ENCODE peak calls at places on chromosomes 16 and 17, in seven cellular contexts. L is heart left ventricle, G is neural crest cell, K is nucleus accumbens, T is iPS DF 19.7, A is pulmonary artery endothelial cell, P is HTR-8/SVneo. Q is an unnamed sample.

GRCh38 chr17:6981426-6981825 is 14.4 kb upstream of the ALOX12 start:
- DNase-seq in G (no peak), L (no peak), K (no peak), T (no peak), P (no peak), A (no peak), Q (no peak)

GRCh38 chr16:28292731-28293588 is 635 bp downstream of the SBK1 start:
- DNase-seq in K (no peak), L (no peak), P (no peak), T (no peak), G (peak), A (no peak), Q (peak)

GRCh38 chr16:54204756-54205155 is 81.8 kb downstream of the IRX3 start:
- DNase-seq in P (no peak), L (no peak), A (no peak), T (no peak), K (peak), G (no peak), Q (peak)

GRCh38 chr17:80899402-80900268 is 92.0 kb upstream of the CHMP6 start:
- DNase-seq in L (no peak), P (peak), A (no peak), K (no peak), T (peak), G (peak), Q (no peak)

GRCh38 chr17:76597156-76598003 is 11.7 kb upstream of the ST6GALNAC2 start:
- DNase-seq in G (no peak), A (no peak), K (no peak), L (no peak), T (no peak), P (no peak), Q (no peak)

GRCh38 chr17:65064452-65065019 is 8.0 kb upstream of the GNA13 start:
- DNase-seq in K (no peak), A (no peak), L (no peak), G (no peak), T (no peak), P (no peak), Q (no peak)

GRCh38 chr16:13573903-13574302 is 346.1 kb upstream of the ERCC4 start:
- DNase-seq in L (no peak), G (no peak), P (no peak), K (no peak), A (no peak), T (no peak), Q (no peak)

GRCh38 chr17:19539841-19540311 is 6.2 kb downstream of the SLC47A1 start:
- DNase-seq in T (no peak), G (no peak), L (no peak), K (no peak), A (no peak), P (no peak), Q (no peak)

GRCh38 chr17:1515640-1516402 is 591 bp downstream of the INPP5K start:
- DNase-seq in L (peak), K (no peak), P (peak), G (peak), T (no peak), A (peak), Q (peak)

GRCh38 chr16:11452746-11453344 is 107.6 kb downstream of the RMI2 start:
- DNase-seq in K (no peak), A (no peak), L (no peak), G (no peak), T (no peak), P (no peak), Q (no peak)

GRCh38 chr16:21001262-21001661 is 100.7 kb downstream of the LYRM1 start:
- DNase-seq in L (no peak), K (no peak), A (no peak), G (no peak), T (no peak), P (no peak), Q (peak)

GRCh38 chr16:55469821-55470532 is 9.0 kb upstream of the MMP2 start:
- DNase-seq in L (no peak), K (no peak), P (no peak), A (no peak), T (no peak), G (no peak), Q (no peak)

GRCh38 chr16:54931041-54931756 is 534 bp downstream of the IRX5 start:
- DNase-seq in K (no peak), L (peak), P (no peak), A (no peak), T (no peak), G (peak), Q (no peak)

GRCh38 chr16:22397459-22397858 is 23.0 kb upstream of the CDR2 start:
- DNase-seq in G (no peak), K (no peak), L (no peak), A (no peak), T (no peak), P (peak), Q (no peak)

Q was measured in head of caudate nucleus.